ENCODE peak calls at places on chromosomes 3 and 15, in four cellular contexts. One of them, this sample, is unnamed.

GRCh38 chr15:93968773-93969172 is 262.6 kb upstream of the MCTP2 start:
- DNase-seq in K562: no peak
- DNase-seq in HepG2: no peak
- DNase-seq in endothelial cell of umbilical vein: no peak
- DNase-seq in this sample: no peak

GRCh38 chr3:116140100-116140689 is 305.1 kb downstream of the LSAMP start:
- DNase-seq in K562: peak; percentile 27
- DNase-seq in HepG2: peak; percentile 9
- DNase-seq in endothelial cell of umbilical vein: peak; percentile 1
- DNase-seq in this sample: no peak

GRCh38 chr15:95449229-95449628 is 881.3 kb upstream of the NR2F2 start:
- DNase-seq in K562: no peak
- DNase-seq in endothelial cell of umbilical vein: no peak
- DNase-seq in HepG2: no peak
- DNase-seq in this sample: no peak

GRCh38 chr15:53851110-53851833 is 91.8 kb upstream of the WDR72 start:
- DNase-seq in HepG2: no peak
- DNase-seq in K562: no peak
- DNase-seq in endothelial cell of umbilical vein: no peak
- DNase-seq in this sample: no peak

GRCh38 chr3:56855856-56856538 is 54.2 kb upstream of the ARHGEF3 start:
- DNase-seq in HepG2: peak; percentile 37
- DNase-seq in K562: no peak
- DNase-seq in endothelial cell of umbilical vein: peak; percentile 67
- DNase-seq in this sample: no peak

GRCh38 chr3:127124135-127124534 is 68.8 kb upstream of the PRR23E start:
- DNase-seq in HepG2: no peak
- DNase-seq in endothelial cell of umbilical vein: no peak
- DNase-seq in K562: no peak
- DNase-seq in this sample: no peak

GRCh38 chr3:48464713-48465221 is 18.2 kb downstream of the ATRIP start:
- DNase-seq in HepG2: no peak
- DNase-seq in endothelial cell of umbilical vein: no peak
- DNase-seq in K562: no peak
- DNase-seq in this sample: no peak

GRCh38 chr3:37945803-37946530 is 44.6 kb upstream of the VILL start:
- DNase-seq in HepG2: no peak
- DNase-seq in K562: no peak
- DNase-seq in endothelial cell of umbilical vein: peak; percentile 87
- DNase-seq in this sample: no peak

GRCh38 chr15:63896336-63897115 is 62.8 kb upstream of the HERC1 start:
- DNase-seq in K562: peak; percentile 85
- DNase-seq in endothelial cell of umbilical vein: peak; percentile 69
- DNase-seq in HepG2: peak; percentile 32
- DNase-seq in this sample: peak; percentile 90

GRCh38 chr3:108473711-108474110 is 36.7 kb downstream of the MYH15 start:
- DNase-seq in endothelial cell of umbilical vein: no peak
- DNase-seq in HepG2: no peak
- DNase-seq in K562: no peak
- DNase-seq in this sample: no peak

GRCh38 chr3:168877899-168878298 is 782.2 kb upstream of the GOLIM4 start:
- DNase-seq in K562: no peak
- DNase-seq in endothelial cell of umbilical vein: peak; percentile 19
- DNase-seq in HepG2: no peak
- DNase-seq in this sample: no peak

GRCh38 chr15:43517354-43518072 is at the start of gene MAP1A:
- DNase-seq in endothelial cell of umbilical vein: no peak
- DNase-seq in HepG2: no peak
- DNase-seq in K562: peak; percentile 88
- DNase-seq in this sample: no peak

GRCh38 chr3:87810427-87810826 is 248.4 kb downstream of the CGGBP1 start:
- DNase-seq in endothelial cell of umbilical vein: no peak
- DNase-seq in K562: no peak
- DNase-seq in HepG2: no peak
- DNase-seq in this sample: no peak

GRCh38 chr3:27681249-27681748 is 40.8 kb downstream of the EOMES start:
- DNase-seq in K562: peak; percentile 28
- DNase-seq in HepG2: peak; percentile 74
- DNase-seq in endothelial cell of umbilical vein: peak; percentile 79
- DNase-seq in this sample: peak; percentile 38

GRCh38 chr3:66592061-66592875 is 91.4 kb upstream of the LRIG1 start:
- DNase-seq in HepG2: no peak
- DNase-seq in endothelial cell of umbilical vein: no peak
- DNase-seq in K562: no peak
- DNase-seq in this sample: no peak

GRCh38 chr15:70101459-70102113 is 3.9 kb upstream of the TLE3 start:
- DNase-seq in K562: peak; percentile 73
- DNase-seq in HepG2: peak; percentile 87
- DNase-seq in endothelial cell of umbilical vein: peak; percentile 91
- DNase-seq in this sample: no peak

GRCh38 chr3:157237886-157238285 is 77.9 kb upstream of the CCNL1 start:
- DNase-seq in K562: no peak
- DNase-seq in HepG2: no peak
- DNase-seq in endothelial cell of umbilical vein: no peak
- DNase-seq in this sample: no peak

GRCh38 chr15:76105911-76106310 is 46.1 kb downstream of the TMEM266 start:
- DNase-seq in K562: no peak
- DNase-seq in HepG2: no peak
- DNase-seq in endothelial cell of umbilical vein: no peak
- DNase-seq in this sample: no peak

GRCh38 chr15:76100361-76100760 is 40.6 kb downstream of the TMEM266 start:
- DNase-seq in HepG2: no peak
- DNase-seq in endothelial cell of umbilical vein: no peak
- DNase-seq in K562: no peak
- DNase-seq in this sample: no peak

GRCh38 chr15:76098685-76099084 is 38.9 kb downstream of the TMEM266 start:
- DNase-seq in K562: no peak
- DNase-seq in HepG2: peak; percentile 75
- DNase-seq in endothelial cell of umbilical vein: no peak
- DNase-seq in this sample: no peak

GRCh38 chr15:76099388-76099787 is 39.6 kb downstream of the TMEM266 start:
- DNase-seq in K562: no peak
- DNase-seq in endothelial cell of umbilical vein: no peak
- DNase-seq in HepG2: no peak
- DNase-seq in this sample: no peak

GRCh38 chr15:76101655-76102054 is 41.9 kb downstream of the TMEM266 start:
- DNase-seq in K562: no peak
- DNase-seq in HepG2: no peak
- DNase-seq in endothelial cell of umbilical vein: no peak
- DNase-seq in this sample: no peak
- H3K27me3 ChIP-seq in K562: peaks cover 12% of the 10 kb centered on the region
- H3K27me3 ChIP-seq in HepG2: no peaks in the 10 kb centered on the region
- H3K27me3 ChIP-seq in endothelial cell of umbilical vein: peaks cover 1% of the 10 kb centered on the region
- H3K27me3 ChIP-seq in this sample: no peaks in the 10 kb centered on the region

GRCh38 chr3:52110502-52110901 is 43.7 kb downstream of the POC1A start:
- DNase-seq in endothelial cell of umbilical vein: no peak
- DNase-seq in K562: no peak
- DNase-seq in HepG2: no peak
- DNase-seq in this sample: no peak

GRCh38 chr3:52106951-52107611 is 47.1 kb downstream of the POC1A start:
- DNase-seq in K562: no peak
- DNase-seq in HepG2: no peak
- DNase-seq in endothelial cell of umbilical vein: no peak
- DNase-seq in this sample: no peak

GRCh38 chr3:52112056-52112455 is 42.2 kb downstream of the POC1A start:
- DNase-seq in K562: no peak
- DNase-seq in endothelial cell of umbilical vein: no peak
- DNase-seq in HepG2: no peak
- DNase-seq in this sample: no peak

GRCh38 chr3:52109556-52110380 is 44.5 kb downstream of the POC1A start:
- DNase-seq in K562: no peak
- DNase-seq in endothelial cell of umbilical vein: peak; percentile 79
- DNase-seq in HepG2: no peak
- DNase-seq in this sample: no peak

DNA sequence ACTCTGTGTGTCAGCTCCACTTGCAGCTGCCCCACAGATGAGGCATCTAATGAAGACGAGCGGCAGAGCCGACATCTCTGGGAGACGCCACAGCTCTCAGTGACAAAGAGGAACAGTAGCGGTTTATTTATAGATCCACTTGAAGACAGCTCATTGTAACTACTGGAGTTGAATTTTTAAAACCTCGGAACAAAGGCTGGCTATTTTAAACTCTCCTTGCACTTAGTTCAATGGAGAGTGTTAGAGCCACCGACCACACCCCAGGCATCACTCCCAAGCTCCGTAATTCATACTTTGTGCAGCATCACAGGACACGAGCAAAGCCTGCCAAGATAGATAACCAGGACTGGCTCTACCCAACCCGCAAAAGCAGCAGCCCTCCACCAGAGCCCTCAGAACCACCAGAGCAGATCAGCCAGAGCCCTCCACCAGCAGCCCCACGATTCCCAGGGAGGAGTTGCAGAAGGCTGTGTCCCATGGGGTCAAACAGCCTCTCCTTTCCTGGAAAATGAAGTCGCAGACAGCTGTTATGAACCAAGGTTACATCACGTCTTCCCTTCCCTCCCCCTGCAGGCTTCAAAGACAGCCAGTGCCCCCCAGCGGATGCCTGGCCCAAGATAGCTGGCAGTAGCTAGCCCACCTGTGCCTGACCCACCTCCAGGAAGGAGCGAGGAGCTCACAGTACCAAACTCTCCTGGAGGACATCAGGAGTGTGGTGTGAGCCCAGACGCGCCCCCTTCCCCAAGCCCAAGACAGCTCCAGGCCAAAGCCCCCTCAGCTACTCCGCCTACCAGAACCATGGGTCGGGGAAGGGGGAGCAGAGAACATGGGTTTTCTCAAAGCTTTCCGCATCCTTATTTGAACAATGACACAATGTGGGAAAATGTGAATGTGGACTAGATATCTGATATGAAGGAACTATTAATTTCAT is 45.7 kb downstream of the POC1A start:
- DNase-seq in K562: peak; percentile 43
- DNase-seq in HepG2: no peak
- DNase-seq in endothelial cell of umbilical vein: no peak
- DNase-seq in this sample: no peak
- TF ChIP-seq MYC in K562: no peak
- TF ChIP-seq MYC in HepG2: no peak
- TF ChIP-seq MYC in endothelial cell of umbilical vein: no peak
- TF ChIP-seq MYC in this sample: no peak

DNA sequence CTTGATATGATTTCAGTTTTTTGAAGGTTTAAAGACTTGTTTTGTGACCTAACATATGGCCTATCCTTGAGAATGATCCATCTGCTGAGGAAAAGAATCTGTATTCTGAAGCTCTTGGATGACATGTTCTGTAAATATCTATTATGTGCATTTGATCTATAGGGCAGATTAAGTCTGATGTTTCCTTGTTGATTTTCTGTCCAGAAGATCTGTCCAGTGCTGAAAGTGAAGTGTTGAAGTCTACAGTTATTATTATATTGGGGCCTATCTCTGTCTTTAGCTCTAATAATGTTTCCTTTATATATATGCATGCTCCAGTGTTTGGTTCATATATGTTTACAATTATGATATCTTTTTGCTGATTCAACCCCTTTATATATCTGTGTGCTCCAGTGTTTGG is 362.8 kb downstream of the EPHA6 start:
- DNase-seq in HepG2: no peak
- DNase-seq in K562: no peak
- DNase-seq in endothelial cell of umbilical vein: no peak
- DNase-seq in this sample: no peak
- H3K27me3 ChIP-seq in HepG2: no peaks in the 10 kb centered on the region
- H3K27me3 ChIP-seq in K562: no peaks in the 10 kb centered on the region
- H3K27me3 ChIP-seq in endothelial cell of umbilical vein: no peaks in the 10 kb centered on the region
- H3K27me3 ChIP-seq in this sample: no peaks in the 10 kb centered on the region

DNA sequence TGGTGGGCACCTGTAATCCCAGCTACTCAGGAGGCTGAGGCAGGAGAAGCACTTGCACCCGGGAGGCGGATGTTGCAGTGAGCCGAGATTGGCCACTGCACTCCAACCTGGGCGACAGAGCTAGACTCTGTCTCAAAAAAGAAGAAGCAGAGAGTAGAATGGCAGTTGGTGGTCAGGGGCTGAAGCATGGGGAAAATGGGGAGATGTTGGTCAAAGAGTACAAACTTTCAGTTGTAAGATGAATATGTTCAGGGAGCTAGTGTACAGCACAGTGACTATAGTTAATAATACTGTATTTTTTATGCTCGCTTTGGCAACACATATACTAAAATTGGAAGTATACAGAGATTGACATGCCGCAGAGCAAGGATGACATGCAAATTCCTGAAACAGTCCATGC is 41.5 kb downstream of the PCNP start:
- DNase-seq in endothelial cell of umbilical vein: no peak
- DNase-seq in K562: no peak
- DNase-seq in HepG2: no peak
- DNase-seq in this sample: no peak
- TF ChIP-seq MYC in endothelial cell of umbilical vein: no peak
- TF ChIP-seq MYC in K562: no peak
- TF ChIP-seq MYC in HepG2: no peak
- TF ChIP-seq MYC in this sample: no peak

GRCh38 chr15:74123131-74123429 is 7.3 kb upstream of the ISLR2 start:
- DNase-seq in K562: no peak
- DNase-seq in endothelial cell of umbilical vein: no peak
- DNase-seq in HepG2: no peak
- DNase-seq in this sample: no peak

GRCh38 chr15:74121040-74121439 is 9.3 kb upstream of the ISLR2 start:
- DNase-seq in endothelial cell of umbilical vein: no peak
- DNase-seq in K562: no peak
- DNase-seq in HepG2: no peak
- DNase-seq in this sample: no peak

GRCh38 chr15:74121858-74122257 is 8.5 kb upstream of the ISLR2 start:
- DNase-seq in HepG2: no peak
- DNase-seq in K562: no peak
- DNase-seq in endothelial cell of umbilical vein: no peak
- DNase-seq in this sample: no peak

GRCh38 chr15:74123685-74124084 is 6.7 kb upstream of the ISLR2 start:
- DNase-seq in HepG2: no peak
- DNase-seq in K562: no peak
- DNase-seq in endothelial cell of umbilical vein: no peak
- DNase-seq in this sample: no peak

GRCh38 chr15:74122403-74123130 is 7.8 kb upstream of the ISLR2 start:
- DNase-seq in K562: no peak
- DNase-seq in HepG2: no peak
- DNase-seq in endothelial cell of umbilical vein: no peak
- DNase-seq in this sample: no peak
- H3K27me3 ChIP-seq in K562: peaks cover 5% of the 10 kb centered on the region
- H3K27me3 ChIP-seq in HepG2: peaks cover 1% of the 10 kb centered on the region
- H3K27me3 ChIP-seq in endothelial cell of umbilical vein: peaks cover 21% of the 10 kb centered on the region
- H3K27me3 ChIP-seq in this sample: no peaks in the 10 kb centered on the region

GRCh38 chr3:128296469-128297251 is 143.4 kb downstream of the EEFSEC start:
- DNase-seq in endothelial cell of umbilical vein: no peak
- DNase-seq in HepG2: no peak
- DNase-seq in K562: no peak
- DNase-seq in this sample: no peak

GRCh38 chr3:128301186-128302023 is 148.1 kb downstream of the EEFSEC start:
- DNase-seq in K562: no peak
- DNase-seq in endothelial cell of umbilical vein: no peak
- DNase-seq in HepG2: no peak
- DNase-seq in this sample: no peak

GRCh38 chr3:128293930-128294329 is 140.6 kb downstream of the EEFSEC start:
- DNase-seq in endothelial cell of umbilical vein: no peak
- DNase-seq in HepG2: no peak
- DNase-seq in K562: no peak
- DNase-seq in this sample: no peak

GRCh38 chr3:128294999-128295468 is 141.8 kb downstream of the EEFSEC start:
- DNase-seq in K562: no peak
- DNase-seq in HepG2: no peak
- DNase-seq in endothelial cell of umbilical vein: no peak
- DNase-seq in this sample: no peak

GRCh38 chr3:128297401-128298138 is 144.3 kb downstream of the EEFSEC start:
- DNase-seq in K562: no peak
- DNase-seq in endothelial cell of umbilical vein: no peak
- DNase-seq in HepG2: no peak
- DNase-seq in this sample: no peak
- TF ChIP-seq MYC in K562: no peak
- TF ChIP-seq MYC in endothelial cell of umbilical vein: no peak
- TF ChIP-seq MYC in HepG2: no peak
- TF ChIP-seq MYC in this sample: no peak

This sample was measured in GM12878.